ENCODE peak calls at places on chromosomes 1 and 21, in five cellular contexts. J is lower lobe of right lung; O is CD8-positive, alpha-beta T cell; Y is body of pancreas; A is cardiac muscle cell. S is an unnamed sample.

GRCh38 chr21:42556960-42557359 is 43.3 kb downstream of the SLC37A1 start:
- DNase-seq in J (peak), O (no peak), Y (no peak), A (no peak), S (no peak)

GRCh38 chr1:228163004-228163753 is 2.4 kb upstream of the IBA57 start:
- DNase-seq in J (peak), O (no peak), Y (peak), A (no peak), S (no peak)

GRCh38 chr1:203440780-203441179 is 34.8 kb upstream of the PRELP start:
- DNase-seq in J (peak), O (no peak), Y (peak), A (peak), S (no peak)

GRCh38 chr1:82491301-82491986 is 690.7 kb downstream of the ADGRL2 start:
- DNase-seq in J (no peak), O (no peak), Y (no peak), A (no peak), S (no peak)

GRCh38 chr1:71882241-71883036 is 399.9 kb downstream of the NEGR1 start:
- DNase-seq in J (no peak), O (no peak), Y (no peak), A (no peak), S (no peak)

GRCh38 chr1:236160540-236161127 is 18.3 kb downstream of the GPR137B start:
- DNase-seq in J (no peak), O (no peak), Y (no peak), A (no peak), S (no peak)

GRCh38 chr1:225707824-225708223 is 54.9 kb upstream of the ENAH start:
- DNase-seq in J (no peak), O (no peak), Y (no peak), A (no peak), S (no peak)

GRCh38 chr1:206540044-206540758 is 32.9 kb downstream of the RASSF5 start:
- DNase-seq in J (peak), O (no peak), Y (peak), A (no peak), S (no peak)

GRCh38 chr1:178644308-178645120 is 80.5 kb upstream of the RALGPS2 start:
- DNase-seq in J (no peak), O (no peak), Y (peak), A (peak), S (no peak)

GRCh38 chr1:208264469-208265126 is 20.4 kb upstream of the PLXNA2 start:
- DNase-seq in J (no peak), O (no peak), Y (no peak), A (no peak), S (no peak)

GRCh38 chr1:152458384-152459185 is 44.5 kb upstream of the CRNN start:
- DNase-seq in J (peak), O (peak), Y (peak), A (peak), S (peak)

GRCh38 chr1:172241540-172241939 is 178.9 kb upstream of the C1orf105 start:
- DNase-seq in J (no peak), O (no peak), Y (no peak), A (no peak), S (no peak)

GRCh38 chr1:175824079-175824478 is 80.7 kb upstream of the TNR start:
- DNase-seq in J (no peak), O (no peak), Y (peak), A (peak), S (peak)

GRCh38 chr1:55284856-55285255 is 69.7 kb upstream of the USP24 start:
- DNase-seq in J (no peak), O (no peak), Y (peak), A (peak), S (no peak)

GRCh38 chr1:172005856-172006255 is 164.6 kb downstream of the DNM3 start:
- DNase-seq in J (no peak), O (no peak), Y (no peak), A (no peak), S (no peak)

GRCh38 chr1:3139871-3140837 is 71.2 kb downstream of the PRDM16 start:
- DNase-seq in J (no peak), O (no peak), Y (no peak), A (peak), S (no peak)

GRCh38 chr1:100494393-100495084 is 43.4 kb upstream of the GPR88 start:
- DNase-seq in J (no peak), O (no peak), Y (no peak), A (no peak), S (no peak)

GRCh38 chr1:93516164-93516563 is 68.2 kb downstream of the FNBP1L start:
- DNase-seq in J (no peak), O (no peak), Y (no peak), A (no peak), S (no peak)

GRCh38 chr1:225523214-225523613 is 95.4 kb upstream of the LBR start:
- DNase-seq in J (no peak), O (no peak), Y (no peak), A (no peak), S (no peak)

DNA sequence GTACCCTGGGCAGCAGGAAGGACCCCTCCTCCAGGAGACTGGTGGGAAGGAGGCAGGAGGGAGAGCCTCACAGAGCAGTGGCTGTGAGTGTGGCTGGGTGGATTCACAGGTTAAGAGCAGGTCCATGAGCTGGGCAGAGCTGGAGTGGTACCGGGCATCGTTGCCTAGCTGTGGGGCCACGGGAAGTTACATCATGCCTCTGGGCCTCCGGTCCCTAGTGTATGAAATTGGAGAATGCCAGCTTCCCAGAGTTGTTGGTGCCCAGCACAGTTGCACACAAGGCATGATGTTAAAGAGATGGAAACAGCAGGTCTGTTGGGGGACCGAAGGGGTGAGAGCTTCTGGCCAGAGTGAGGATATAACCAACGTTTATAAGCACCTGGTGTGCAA is 18.5 kb downstream of the FOXO6 start:
- DNase-seq in J (no peak), O (no peak), Y (no peak), A (no peak), S (no peak)
- H3K27ac ChIP-seq in J (no peak), O (no peak), Y (peak), A (no peak), S (no peak)

GRCh38 chr1:155125511-155125945 is 2.1 kb upstream of the EFNA1 start:
- DNase-seq in J (no peak), O (no peak), Y (no peak), A (no peak), S (no peak)
- H3K27ac ChIP-seq in J (peak), O (no peak), Y (peak), A (no peak), S (no peak)

GRCh38 chr1:151293093-151293492 is 11.0 kb downstream of the ZNF687 start:
- DNase-seq in J (peak), O (no peak), Y (no peak), A (no peak), S (no peak)

GRCh38 chr1:151289991-151290708 is 8.1 kb downstream of the ZNF687 start:
- DNase-seq in J (no peak), O (no peak), Y (no peak), A (no peak), S (no peak)

GRCh38 chr1:151289080-151289935 is 7.2 kb downstream of the ZNF687 start:
- DNase-seq in J (no peak), O (no peak), Y (no peak), A (no peak), S (no peak)

GRCh38 chr1:151292207-151293030 is 10.3 kb downstream of the ZNF687 start:
- DNase-seq in J (no peak), O (no peak), Y (no peak), A (no peak), S (no peak)

DNA sequence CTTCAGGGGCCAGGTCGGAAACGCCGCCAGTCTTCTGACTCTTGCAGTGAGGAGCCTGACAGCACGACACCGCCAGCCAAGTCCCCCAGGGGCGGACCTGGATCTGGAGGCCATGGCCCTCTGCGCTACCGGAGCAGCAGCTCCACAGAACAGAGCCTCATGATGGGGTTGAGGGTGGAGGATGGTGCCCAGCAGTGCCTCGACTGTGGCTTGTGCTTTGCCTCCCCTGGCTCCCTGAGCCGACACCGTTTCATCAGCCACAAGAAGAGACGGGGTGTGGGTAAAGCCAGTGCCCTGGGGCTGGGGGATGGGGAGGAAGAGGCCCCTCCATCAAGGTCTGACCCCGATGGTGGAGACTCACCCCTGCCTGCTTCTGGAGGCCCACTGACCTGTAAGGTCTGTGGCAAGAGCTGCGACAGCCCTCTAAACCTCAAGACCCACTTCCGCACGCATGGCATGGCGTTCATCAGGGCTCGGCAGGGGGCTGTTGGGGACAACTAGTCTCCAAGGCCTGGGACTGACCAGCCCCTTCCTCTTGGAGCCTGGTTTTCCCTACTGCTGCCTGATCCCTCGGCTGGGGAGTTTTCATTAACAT is 8.7 kb downstream of the ZNF687 start:
- DNase-seq in J (no peak), O (no peak), Y (no peak), A (no peak), S (no peak)
- H3K27ac ChIP-seq in J (no peak), O (no peak), Y (no peak), A (peak), S (no peak)

GRCh38 chr1:95406279-95406678 is 172.3 kb downstream of the RWDD3 start:
- DNase-seq in J (no peak), O (no peak), Y (no peak), A (no peak), S (no peak)
- H3K27ac ChIP-seq in J (no peak), O (no peak), Y (no peak), A (no peak), S (no peak)